ENCODE peak calls at places on chromosomes 12 and 14, in ten cellular contexts. Y, D, O, S, Z, U, L, I, Q and K are unnamed samples.

GRCh38 chr12:49462103-49462739 is 76.6 kb upstream of the KCNH3 start:
- DNase-seq in S (no peak), Z (no peak), Y (no peak), I (no peak), D (no peak), Q (no peak), U (no peak), O (no peak), L (no peak), K (no peak)

GRCh38 chr14:78197088-78197487 is 26.9 kb downstream of the NRXN3 start:
- DNase-seq in O (no peak), D (no peak), L (no peak), S (no peak), Z (no peak), I (no peak), Y (no peak), Q (no peak), U (peak; percentile 57), K (no peak)

GRCh38 chr12:64665506-64665905 is 55.2 kb downstream of the RASSF3 start:
- DNase-seq in U (peak; percentile 73), D (peak; percentile 70), S (no peak), Q (no peak), I (no peak), Y (no peak), O (peak; percentile 48), Z (peak; percentile 53), L (peak; percentile 72), K (no peak)

GRCh38 chr14:91376547-91377477 is 40.8 kb downstream of the CCDC88C start:
- DNase-seq in L (no peak), U (peak; percentile 79), Y (no peak), D (no peak), Q (no peak), S (no peak), Z (no peak), O (peak; percentile 53), I (no peak), K (no peak)

GRCh38 chr12:56724660-56724988 is 475 bp downstream of the NACA start:
- DNase-seq in D (peak; percentile 24), Z (no peak), Y (no peak), L (peak; percentile 34), S (no peak), I (no peak), U (peak; percentile 69), Q (no peak), O (no peak), K (no peak)

GRCh38 chr12:56448860-56449621 is at the start of gene TIMELESS:
- DNase-seq in Q (peak; percentile 94), S (no peak), U (peak; percentile 97), Z (peak; percentile 97), Y (peak; percentile 90), L (peak; percentile 93), D (peak; percentile 92), O (peak; percentile 92), I (peak; percentile 87), K (peak; percentile 89)

GRCh38 chr14:85595981-85596380 is 66.0 kb downstream of the FLRT2 start:
- DNase-seq in L (no peak), O (no peak), S (no peak), I (no peak), Q (no peak), Y (no peak), U (peak; percentile 52), Z (no peak), D (no peak), K (no peak)

GRCh38 chr14:65260786-65261185 is 151.7 kb upstream of the FUT8 start:
- DNase-seq in I (no peak), D (peak; percentile 38), U (no peak), S (no peak), Z (no peak), Q (no peak), Y (no peak), O (no peak), L (no peak), K (no peak)

GRCh38 chr12:124916370-124917134 is 2.1 kb upstream of the UBC start:
- DNase-seq in Z (peak; percentile 95), U (no peak), D (peak; percentile 94), L (peak; percentile 86), O (peak; percentile 68), Y (no peak), I (peak; percentile 91), S (peak; percentile 77), Q (peak; percentile 84), K (peak; percentile 76)

GRCh38 chr14:23364164-23364571 is 804 bp downstream of the EFS start:
- DNase-seq in Z (no peak), O (no peak), S (no peak), D (peak; percentile 60), U (no peak), Y (no peak), L (no peak), I (peak; percentile 72), Q (peak; percentile 86), K (no peak)

GRCh38 chr14:23146980-23147379 is 27.9 kb upstream of the CEBPE start:
- DNase-seq in S (no peak), U (no peak), Y (no peak), Z (no peak), D (no peak), Q (no peak), O (no peak), I (no peak), L (no peak), K (no peak)

GRCh38 chr12:98185606-98186005 is 329.8 kb upstream of the TMPO start:
- DNase-seq in U (no peak), Z (no peak), Y (no peak), Q (no peak), I (no peak), S (no peak), L (no peak), O (no peak), D (no peak), K (no peak)

GRCh38 chr12:58764100-58764953 is 156.0 kb downstream of the LRIG3 start:
- DNase-seq in O (no peak), S (no peak), Z (peak; percentile 38), D (no peak), I (no peak), L (no peak), U (peak; percentile 62), Y (no peak), Q (no peak), K (no peak)

GRCh38 chr14:96625436-96625945 is 123.3 kb downstream of the PAPOLA start:
- DNase-seq in Z (no peak), U (no peak), Q (no peak), D (no peak), O (no peak), I (no peak), Y (no peak), S (no peak), L (no peak), K (no peak)

GRCh38 chr12:76329606-76330005 is 18.6 kb downstream of the BBS10 start:
- DNase-seq in L (no peak), S (no peak), I (no peak), Q (no peak), Z (no peak), O (no peak), D (no peak), U (no peak), Y (no peak), K (no peak)

GRCh38 chr14:36684946-36685345 is 23.3 kb downstream of the PAX9 start:
- DNase-seq in Y (no peak), O (no peak), L (no peak), Q (no peak), I (no peak), S (no peak), Z (no peak), D (no peak), U (peak; percentile 33), K (no peak)

GRCh38 chr12:5140190-5140589 is 96.5 kb downstream of the KCNA5 start:
- DNase-seq in U (no peak), S (no peak), D (peak; percentile 4), Y (no peak), Q (no peak), Z (no peak), O (no peak), L (no peak), I (no peak), K (no peak)

GRCh38 chr12:10497602-10498001 is 8.1 kb upstream of the EIF2S3B start:
- DNase-seq in U (no peak), L (no peak), I (no peak), S (no peak), Z (no peak), D (no peak), O (no peak), Q (peak; percentile 28), Y (no peak), K (no peak)

GRCh38 chr14:49484180-49484579 is 102.0 kb downstream of the RPS29 start:
- DNase-seq in U (no peak), D (no peak), L (no peak), O (no peak), S (no peak), I (no peak), Z (no peak), Y (no peak), Q (no peak), K (no peak)